ENCODE peak calls at places on chromosomes 2 and 18, in four cellular contexts. W is HuH-7; M is iris pigment epithelial cell; V is naive thymus-derived CD8-positive, alpha-beta T cell. J is an unnamed sample.

GRCh38 chr2:151423760-151424159 is 14.1 kb downstream of the RIF1 start:
- DNase-seq in W (no peak), M (no peak), V (no peak), J (no peak)

GRCh38 chr2:160201849-160202539 is 1.9 kb upstream of the ITGB6 start:
- DNase-seq in W (no peak), M (peak), V (no peak), J (no peak)

GRCh38 chr2:46351388-46352141 is 54.4 kb downstream of the EPAS1 start:
- DNase-seq in W (no peak), M (no peak), V (peak), J (no peak)

GRCh38 chr2:98543214-98543613 is 65.1 kb downstream of the COA5 start:
- DNase-seq in W (no peak), M (no peak), V (no peak), J (no peak)

GRCh38 chr18:8747440-8747937 is 42.1 kb downstream of the MTCL1 start:
- DNase-seq in W (no peak), M (peak), V (no peak), J (no peak)

GRCh38 chr2:160324161-160324768 is 124.2 kb upstream of the ITGB6 start:
- DNase-seq in W (no peak), M (peak), V (no peak), J (peak)

GRCh38 chr2:237591021-237591370 is 462 bp upstream of the RAB17 start:
- DNase-seq in W (no peak), M (no peak), V (no peak), J (peak)

GRCh38 chr2:74379851-74380789 is at the start of gene DCTN1:
- DNase-seq in W (peak), M (peak), V (no peak), J (peak)

GRCh38 chr2:127108090-127108523 is 1.2 kb upstream of the BIN1 start:
- DNase-seq in W (no peak), M (no peak), V (no peak), J (no peak)

GRCh38 chr2:105410554-105410953 is 11.7 kb upstream of the FHL2 start:
- DNase-seq in W (no peak), M (peak), V (no peak), J (no peak)

GRCh38 chr2:64679673-64680425 is 26.1 kb upstream of the SERTAD2 start:
- DNase-seq in W (no peak), M (no peak), V (no peak), J (no peak)

GRCh38 chr2:38474058-38474457 is 97.0 kb upstream of the ATL2 start:
- DNase-seq in W (no peak), M (peak), V (no peak), J (no peak)

GRCh38 chr2:223545406-223545805 is 56.8 kb downstream of the SCG2 start:
- DNase-seq in W (no peak), M (no peak), V (no peak), J (no peak)

J was measured in COR-L47.